ENCODE peak calls at places on chromosome 21, in four cellular contexts. K is A673, F is body of pancreas, N is coronary artery. S is an unnamed sample.

GRCh38 chr21:31564439-31564838 is 95.1 kb upstream of the SOD1 start:
- DNase-seq in K (no peak), F (no peak), N (no peak), S (no peak)

GRCh38 chr21:36464590-36464989 is 15.3 kb downstream of the CLDN14 start:
- DNase-seq in K (no peak), F (no peak), N (no peak), S (no peak)

GRCh38 chr21:36105327-36105842 is 29.5 kb upstream of the CBR3 start:
- DNase-seq in K (no peak), F (no peak), N (no peak), S (no peak)

GRCh38 chr21:17931080-17931479 is 111.9 kb upstream of the C21orf91 start:
- DNase-seq in K (peak; percentile 24), F (no peak), N (no peak), S (no peak)

GRCh38 chr21:25161571-25161970 is 445.7 kb downstream of the MRPL39 start:
- DNase-seq in K (no peak), F (no peak), N (no peak), S (no peak)

GRCh38 chr21:36501589-36501892 is 21.6 kb upstream of the CLDN14 start:
- DNase-seq in K (no peak), F (no peak), N (no peak), S (no peak)

GRCh38 chr21:37475186-37475868 is 108.8 kb downstream of the DYRK1A start:
- DNase-seq in K (no peak), F (no peak), N (no peak), S (no peak)

GRCh38 chr21:26169061-26169610 is 1.4 kb downstream of the APP start:
- DNase-seq in K (peak; percentile 83), F (peak; percentile 62), N (peak; percentile 74), S (peak; percentile 80)

GRCh38 chr21:37207441-37208009 is 59.6 kb downstream of the VPS26C start:
- DNase-seq in K (no peak), F (peak; percentile 35), N (no peak), S (no peak)

GRCh38 chr21:43658769-43659135 is 536 bp downstream of the HSF2BP start:
- DNase-seq in K (no peak), F (peak; percentile 34), N (no peak), S (no peak)

GRCh38 chr21:36636439-36636838 is 62.5 kb upstream of the SIM2 start:
- DNase-seq in K (no peak), F (no peak), N (no peak), S (no peak)

GRCh38 chr21:43917515-43918384 is 52.7 kb downstream of the AGPAT3 start:
- DNase-seq in K (no peak), F (peak; percentile 34), N (no peak), S (no peak)

GRCh38 chr21:29718081-29718815 is 221.5 kb downstream of the GRIK1 start:
- DNase-seq in K (no peak), F (no peak), N (no peak), S (no peak)

GRCh38 chr21:41009398-41010177 is 158.4 kb upstream of the BACE2 start:
- DNase-seq in K (no peak), F (peak; percentile 22), N (no peak), S (no peak)

GRCh38 chr21:16279658-16280581 is 550.1 kb downstream of the USP25 start:
- DNase-seq in K (no peak), F (peak; percentile 9), N (peak; percentile 72), S (peak; percentile 83)

GRCh38 chr21:38712076-38712475 is 93.7 kb upstream of the ETS2 start:
- DNase-seq in K (peak; percentile 21), F (no peak), N (no peak), S (peak; percentile 52)

GRCh38 chr21:44065428-44065827 is 41.8 kb upstream of the PWP2 start:
- DNase-seq in K (peak; percentile 41), F (no peak), N (peak; percentile 47), S (no peak)

GRCh38 chr21:42559326-42559725 is 45.7 kb downstream of the SLC37A1 start:
- DNase-seq in K (no peak), F (no peak), N (no peak), S (no peak)
- TF ChIP-seq CTCF in K (no peak), F (no peak), N (no peak), S (no peak)

GRCh38 chr21:15191342-15191741 is 126.5 kb upstream of the NRIP1 start:
- DNase-seq in K (no peak), F (no peak), N (no peak), S (no peak)
- H3K27ac ChIP-seq in K (no peak overlapping the region), F (no peak overlapping the region), N (no peak overlapping the region), S (no peak overlapping the region)

DNA sequence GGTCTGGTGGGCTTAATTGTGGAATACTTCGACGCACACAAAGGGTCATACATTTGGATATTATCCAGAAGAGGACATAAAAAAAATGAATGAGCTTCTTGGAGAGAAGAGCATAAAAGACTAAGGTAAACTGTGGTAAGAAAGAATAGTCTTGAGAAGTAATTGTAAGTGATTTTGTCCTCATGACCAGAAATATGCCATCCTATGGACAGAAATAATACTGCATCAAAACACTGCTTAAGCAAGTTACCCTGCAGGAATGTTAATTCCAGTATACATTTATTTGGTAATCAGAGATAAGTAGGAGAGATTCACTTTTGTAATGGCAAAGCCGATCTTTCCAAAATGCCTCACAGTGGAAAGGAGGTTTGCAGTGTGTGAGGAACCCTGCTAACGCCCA is 111.9 kb downstream of the NRIP1 start:
- DNase-seq in K (peak; percentile 4), F (no peak), N (no peak), S (no peak)
- TF ChIP-seq CTCF in K (no peak), F (no peak), N (no peak), S (no peak)

GRCh38 chr21:46096997-46097825 is 701 bp upstream of the COL6A2 start:
- DNase-seq in K (no peak), F (peak; percentile 3), N (peak; percentile 79), S (peak; percentile 13)
- H3K27ac ChIP-seq in K (no peak overlapping the region), F (no peak overlapping the region), N (peak overlapping the region; percentile 97), S (peak overlapping the region; percentile 94)

GRCh38 chr21:35052786-35053185 is 3.7 kb upstream of the RUNX1 start:
- DNase-seq in K (no peak), F (no peak), N (no peak), S (no peak)

GRCh38 chr21:35050348-35051286 is 1.5 kb upstream of the RUNX1 start:
- DNase-seq in K (no peak), F (no peak), N (no peak), S (no peak)

GRCh38 chr21:35048706-35049617 is at the start of gene RUNX1:
- DNase-seq in K (no peak), F (peak; percentile 17), N (no peak), S (peak; percentile 33)

GRCh38 chr21:35053356-35054096 is 4.4 kb upstream of the RUNX1 start:
- DNase-seq in K (no peak), F (peak; percentile 7), N (no peak), S (no peak)

DNA sequence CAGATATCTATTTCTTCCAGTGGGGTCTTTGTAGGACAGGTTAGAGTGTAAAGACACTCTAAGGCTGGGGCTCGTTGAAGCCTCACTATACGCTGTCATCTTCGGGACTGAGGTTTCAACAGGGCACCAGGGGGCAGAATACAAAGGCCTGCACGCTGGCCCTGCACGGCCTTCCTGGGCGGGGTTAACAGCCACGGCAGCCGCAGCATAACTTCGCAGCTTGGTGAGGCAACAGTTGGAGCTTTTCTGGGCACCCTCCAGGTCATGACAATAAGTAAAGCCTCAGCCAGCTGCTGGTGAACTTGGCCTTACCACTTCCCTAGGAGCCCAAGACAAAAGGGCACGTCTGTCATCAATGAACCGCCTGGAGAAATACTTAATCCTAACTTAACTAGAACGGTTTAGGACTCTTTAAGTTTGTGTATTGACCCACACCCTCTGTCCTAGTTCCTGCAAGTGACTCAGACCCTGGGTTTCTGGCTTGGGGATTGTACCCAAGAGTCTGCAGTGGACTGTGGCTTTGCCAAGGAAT is 2.3 kb upstream of the RUNX1 start:
- DNase-seq in K (peak; percentile 16), F (peak; percentile 87), N (peak; percentile 86), S (peak; percentile 75)
- TF ChIP-seq CTCF in K (peak; percentile 14), F (peak; percentile 66), N (no peak), S (peak; percentile 16)

GRCh38 chr21:14670409-14670808 is 124.3 kb upstream of the SAMSN1 start:
- DNase-seq in K (no peak), F (no peak), N (no peak), S (no peak)
- H3K27ac ChIP-seq in K (no peak overlapping the region), F (no peak overlapping the region), N (no peak overlapping the region), S (no peak overlapping the region)

DNA sequence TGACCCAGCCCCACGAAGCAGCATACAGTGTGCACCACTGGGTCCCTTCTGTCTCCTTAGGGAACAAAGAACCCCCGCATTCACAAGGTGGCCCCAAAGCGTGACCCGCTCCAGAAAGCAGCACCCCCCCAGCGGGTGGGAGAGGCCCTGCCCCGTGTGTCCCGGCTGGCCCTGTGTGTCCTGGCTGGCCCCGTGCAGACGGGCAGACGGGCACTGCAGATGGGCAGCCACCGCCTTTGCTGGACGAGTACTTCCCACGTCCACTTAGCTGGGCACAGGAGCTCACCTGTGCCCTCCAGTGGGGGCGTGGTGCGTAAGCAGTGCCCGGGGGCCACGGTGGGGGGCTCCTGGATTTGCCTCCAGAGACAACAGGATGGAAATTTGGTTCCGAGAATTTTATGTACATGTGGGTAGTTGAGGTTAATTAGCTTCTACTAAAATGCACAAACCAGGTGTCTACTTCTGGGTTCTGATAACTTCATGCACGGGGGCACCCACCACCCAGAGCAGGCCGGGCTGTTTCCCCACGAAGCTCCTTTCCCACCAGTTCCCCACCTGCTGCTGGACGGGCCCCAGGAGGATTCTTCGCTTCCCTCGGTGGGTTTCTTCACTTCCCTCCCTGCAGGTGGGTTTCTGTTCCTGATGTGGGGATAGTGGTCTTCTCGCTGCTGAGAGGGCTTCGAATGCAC is 33.2 kb upstream of the SLC19A1 start:
- DNase-seq in K (no peak), F (no peak), N (peak; percentile 68), S (no peak)
- TF ChIP-seq CTCF in K (no peak), F (no peak), N (no peak), S (no peak)

S was measured in testis.